ENCODE peak calls at places on chromosomes 7 and 10, in four cellular contexts. U is GM12878, F is HepG2, E is K562. K is an unnamed sample.

GRCh38 chr10:84270708-84271107 is 25.9 kb downstream of the RGR start:
- DNase-seq in F (no peak), U (no peak), E (no peak), K (no peak)

GRCh38 chr7:101564778-101565211 is 64.3 kb downstream of the MYL10 start:
- DNase-seq in E (peak), U (no peak), F (peak), K (no peak)

GRCh38 chr10:93288679-93289634 is 193.2 kb downstream of the MYOF start:
- DNase-seq in U (no peak), E (peak), F (peak), K (peak)

GRCh38 chr7:136502162-136502561 is 366.3 kb upstream of the CHRM2 start:
- DNase-seq in E (no peak), F (no peak), U (no peak), K (no peak)

GRCh38 chr10:112227331-112227961 is 43.9 kb upstream of the GPAM start:
- DNase-seq in E (no peak), F (peak), U (no peak), K (no peak)

GRCh38 chr10:7642612-7643011 is 24.2 kb downstream of the ITIH5 start:
- DNase-seq in U (no peak), E (no peak), F (no peak), K (no peak)

GRCh38 chr7:83655951-83656556 is 7.1 kb upstream of the SEMA3E start:
- DNase-seq in U (peak), E (no peak), F (peak), K (peak)

GRCh38 chr10:78911533-78912340 is 157.0 kb upstream of the ZMIZ1 start:
- DNase-seq in F (no peak), U (no peak), E (no peak), K (no peak)

GRCh38 chr7:4707980-4708411 is 25.9 kb downstream of the FOXK1 start:
- DNase-seq in U (no peak), F (no peak), E (no peak), K (no peak)

GRCh38 chr10:117370205-117370604 is 5.0 kb downstream of the PDZD8 start:
- DNase-seq in F (no peak), E (no peak), U (no peak), K (no peak)

GRCh38 chr7:26388256-26388655 is 96.6 kb downstream of the SNX10 start:
- DNase-seq in F (no peak), E (no peak), U (peak), K (no peak)

DNA sequence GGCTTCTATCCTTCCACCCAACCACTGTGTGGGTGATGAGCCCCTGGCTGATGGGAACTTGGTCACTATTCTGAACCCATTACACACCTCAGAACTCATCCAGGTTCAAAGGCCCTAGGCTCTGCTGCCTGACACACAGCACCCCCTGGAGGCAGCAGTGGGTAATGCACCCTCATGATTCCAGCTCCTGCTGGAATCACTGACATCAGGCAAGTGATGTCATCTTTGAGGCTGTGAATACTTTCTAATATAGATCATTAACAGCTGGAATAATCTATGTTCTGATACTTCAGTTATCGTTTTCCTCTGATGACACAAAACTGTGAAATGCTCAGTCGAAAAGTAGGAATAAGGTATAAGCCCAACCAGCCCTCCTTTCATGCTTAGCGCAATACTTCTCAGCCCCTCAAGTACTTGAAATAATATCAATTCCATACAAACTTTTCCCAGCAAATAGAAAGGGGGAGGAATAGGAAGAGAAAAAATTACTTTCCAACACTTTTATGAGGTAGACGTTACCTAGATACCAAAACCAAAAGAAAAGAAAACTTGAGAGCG is 7.5 kb upstream of the RBP3 start:
- DNase-seq in U (peak), F (peak), E (peak), K (peak)
- TF ChIP-seq FOXM1 in U (no peak), F (no peak), E (no peak), K (no peak)

GRCh38 chr10:71363936-71364335 is 32.8 kb upstream of the CDH23 start:
- DNase-seq in F (no peak), U (no peak), E (no peak), K (no peak)

GRCh38 chr10:71359364-71360046 is 37.2 kb upstream of the CDH23 start:
- DNase-seq in F (no peak), E (peak), U (no peak), K (no peak)

GRCh38 chr10:71362141-71362540 is 34.6 kb upstream of the CDH23 start:
- DNase-seq in F (no peak), E (no peak), U (no peak), K (no peak)

GRCh38 chr10:71358292-71358691 is 38.4 kb upstream of the CDH23 start:
- DNase-seq in U (no peak), F (no peak), E (no peak), K (no peak)

DNA sequence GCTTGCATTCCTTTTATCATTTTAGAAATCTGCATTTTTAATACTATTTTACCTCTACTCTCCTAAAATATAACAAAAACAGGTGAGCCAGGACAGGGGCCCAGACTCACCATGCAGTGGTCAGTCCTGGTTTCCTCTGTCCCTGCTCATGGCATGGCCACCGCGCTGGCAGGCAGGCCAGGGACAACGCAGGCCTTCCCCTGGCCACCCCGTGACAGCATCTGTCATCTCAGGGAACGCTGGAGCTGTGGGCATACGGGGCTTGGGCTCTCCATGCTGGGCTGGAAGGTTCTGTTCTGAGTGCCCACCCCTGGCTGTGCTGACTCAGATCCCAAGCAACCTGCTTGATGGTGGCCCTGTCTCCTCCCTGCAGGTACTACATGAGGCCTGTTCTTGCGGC is 35.1 kb upstream of the CDH23 start:
- DNase-seq in F (no peak), E (no peak), U (no peak), K (no peak)
- TF ChIP-seq TARDBP in F (no peak), E (no peak), U (no peak), K (no peak)

DNA sequence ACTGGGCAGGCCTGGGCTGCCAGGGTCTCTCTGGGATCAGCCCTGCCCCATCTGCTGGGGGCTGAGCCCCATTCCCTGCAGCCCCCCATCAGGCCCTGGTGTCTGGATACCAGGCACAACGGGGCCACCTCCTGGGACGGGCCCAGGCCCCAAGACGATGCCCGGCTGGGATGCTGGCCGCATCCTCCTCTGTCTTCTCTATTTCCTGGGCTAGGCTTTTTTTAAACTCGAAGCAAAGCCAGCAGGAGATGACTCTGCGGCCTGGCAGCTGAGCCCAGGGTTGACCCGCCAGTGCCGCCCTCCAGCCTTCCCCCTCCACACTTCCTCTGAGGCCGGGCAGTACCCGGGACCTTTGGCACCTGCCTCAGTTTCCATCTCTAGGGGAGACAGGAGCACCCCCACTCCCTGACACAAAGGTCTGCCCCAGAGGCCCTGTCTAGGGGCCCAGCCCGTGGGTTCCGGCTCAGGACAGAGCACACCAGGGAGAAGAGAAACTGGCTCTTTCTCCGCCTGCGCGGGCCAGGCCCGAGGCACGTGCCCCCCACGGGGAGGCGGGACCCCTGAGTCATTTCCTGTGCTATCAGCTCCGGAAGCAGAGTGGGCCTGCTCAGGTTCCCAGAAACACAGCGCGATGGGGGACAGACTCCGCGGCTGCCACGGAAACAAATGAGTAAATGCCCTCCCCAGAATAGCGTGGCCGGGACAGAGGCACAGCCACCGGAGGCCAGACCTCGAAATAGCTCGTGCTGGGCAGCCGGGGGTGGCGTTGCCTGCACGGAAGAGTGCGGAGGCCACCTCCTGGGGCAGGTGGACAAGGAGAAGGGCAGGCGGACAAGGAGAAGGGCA is 84.6 kb upstream of the PDGFA start:
- DNase-seq in F (no peak), U (peak), E (peak), K (no peak)
- TF ChIP-seq FOXM1 in F (no peak), U (no peak), E (peak), K (no peak)

GRCh38 chr10:125025341-125025740 is 83.4 kb downstream of the ZRANB1 start:
- DNase-seq in E (no peak), U (no peak), F (no peak), K (no peak)

GRCh38 chr10:125026974-125027735 is 85.2 kb downstream of the ZRANB1 start:
- DNase-seq in U (no peak), F (no peak), E (no peak), K (no peak)

GRCh38 chr10:125024496-125025234 is 82.7 kb downstream of the ZRANB1 start:
- DNase-seq in E (no peak), F (no peak), U (no peak), K (no peak)

GRCh38 chr10:125027889-125028288 is 86.0 kb downstream of the ZRANB1 start:
- DNase-seq in E (no peak), F (no peak), U (no peak), K (no peak)

GRCh38 chr10:125026036-125026931 is 84.4 kb downstream of the ZRANB1 start:
- DNase-seq in E (no peak), U (no peak), F (no peak), K (no peak)
- TF ChIP-seq TARDBP in E (no peak), U (no peak), F (no peak), K (no peak)

GRCh38 chr7:12706900-12707536 is 19.6 kb downstream of the ARL4A start:
- DNase-seq in F (no peak), E (no peak), U (no peak), K (no peak)
- TF ChIP-seq FOXM1 in F (no peak), E (no peak), U (no peak), K (no peak)

GRCh38 chr7:30859940-30860623 is 51.6 kb upstream of the AQP1 start:
- DNase-seq in E (no peak), U (no peak), F (no peak), K (no peak)
- TF ChIP-seq TARDBP in E (no peak), U (no peak), F (no peak), K (no peak)

GRCh38 chr7:46544396-46545008 is 623.4 kb upstream of the IGFBP3 start:
- DNase-seq in U (no peak), E (no peak), F (peak), K (no peak)
- TF ChIP-seq FOXM1 in U (no peak), E (no peak), F (no peak), K (no peak)

DNA sequence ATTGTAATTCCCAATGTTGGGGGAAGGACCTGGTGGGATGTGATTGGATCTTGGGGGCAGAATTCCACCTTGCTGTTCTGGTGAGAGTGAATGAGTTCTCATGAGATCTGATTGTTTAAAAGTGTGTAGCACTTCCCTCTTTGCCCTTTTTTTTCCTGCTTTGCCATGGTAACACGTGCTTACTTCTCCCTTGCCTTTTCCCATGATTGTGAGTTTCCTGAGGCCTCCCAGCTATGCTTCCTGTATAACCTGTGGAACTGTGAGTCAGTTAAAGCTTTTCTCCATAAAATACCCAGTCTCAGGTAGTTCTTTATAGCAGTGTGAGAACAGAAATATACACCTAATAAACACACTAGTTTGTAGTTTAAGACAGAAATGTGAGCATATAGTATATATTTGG is 166.8 kb upstream of the MAGI2 start:
- DNase-seq in E (no peak), U (no peak), F (no peak), K (no peak)
- TF ChIP-seq TARDBP in E (no peak), U (no peak), F (no peak), K (no peak)

GRCh38 chr10:103507235-103508191 is 14.0 kb downstream of the NEURL1 start:
- DNase-seq in F (no peak), E (no peak), U (no peak), K (peak)
- TF ChIP-seq FOXM1 in F (no peak), E (no peak), U (no peak), K (no peak)

K was measured in HEK293T.